ENCODE peak calls at places on chromosomes 4 and X, in nine cellular contexts. Y, W, S, F, H, B, N, P and U are unnamed samples.

GRCh38 chrX:37905436-37906147 is 58.2 kb upstream of the DYNLT3 start:
- DNase-seq in H (no peak), N (no peak), W (no peak), F (no peak), S (no peak), B (no peak), P (no peak), Y (peak; percentile 61), U (peak; percentile 90)

GRCh38 chrX:112714357-112714918 is 34.7 kb upstream of the LHFPL1 start:
- DNase-seq in P (no peak), Y (peak; percentile 17), B (no peak), S (no peak), W (no peak), F (no peak), N (no peak), H (no peak), U (no peak)

GRCh38 chr4:185640809-185641675 is 105.7 kb upstream of the PDLIM3 start:
- DNase-seq in P (no peak), Y (peak; percentile 72), W (no peak), N (no peak), F (no peak), H (no peak), S (peak; percentile 74), B (no peak), U (peak; percentile 69)

GRCh38 chr4:185470503-185471195 is 884 bp downstream of the CCDC110 start:
- DNase-seq in P (peak; percentile 84), F (peak; percentile 88), B (peak; percentile 79), H (no peak), W (no peak), N (peak; percentile 49), Y (no peak), S (peak; percentile 42), U (peak; percentile 21)

GRCh38 chrX:130482871-130483270 is 81.1 kb downstream of the RBMX2 start:
- DNase-seq in F (no peak), Y (no peak), N (no peak), W (no peak), P (no peak), H (no peak), B (no peak), S (no peak), U (no peak)

GRCh38 chrX:41005445-41005992 is 79.7 kb upstream of the USP9X start:
- DNase-seq in N (no peak), Y (no peak), S (no peak), F (no peak), W (no peak), H (no peak), B (no peak), P (no peak), U (no peak)

GRCh38 chr4:24511371-24512063 is 72.8 kb downstream of the DHX15 start:
- DNase-seq in W (no peak), Y (peak; percentile 60), F (no peak), B (no peak), N (no peak), H (no peak), P (no peak), S (no peak), U (no peak)

GRCh38 chr4:112153222-112153791 is 8.1 kb downstream of the FAM241A start:
- DNase-seq in Y (no peak), F (no peak), W (no peak), S (no peak), B (no peak), N (no peak), H (peak; percentile 20), P (no peak), U (peak; percentile 42)

GRCh38 chr4:133484287-133484686 is 335.2 kb downstream of the PCDH10 start:
- DNase-seq in H (no peak), W (no peak), P (no peak), B (no peak), N (no peak), F (no peak), Y (peak; percentile 42), S (peak; percentile 24), U (no peak)

GRCh38 chr4:151948351-151949016 is 187.7 kb upstream of the GATB start:
- DNase-seq in N (no peak), B (no peak), F (no peak), S (peak; percentile 86), P (no peak), W (no peak), H (no peak), Y (peak; percentile 32), U (no peak)

GRCh38 chr4:17335371-17335770 is 176.5 kb downstream of the QDPR start:
- DNase-seq in F (no peak), Y (no peak), S (no peak), N (no peak), B (no peak), H (no peak), P (no peak), W (no peak), U (no peak)

GRCh38 chr4:60743654-60744053 is 456.5 kb upstream of the ADGRL3 start:
- DNase-seq in H (no peak), N (no peak), S (no peak), B (no peak), W (no peak), Y (no peak), F (no peak), P (no peak), U (no peak)

GRCh38 chr4:60746172-60746571 is 454.0 kb upstream of the ADGRL3 start:
- DNase-seq in B (no peak), H (no peak), W (no peak), S (no peak), P (no peak), F (no peak), Y (no peak), N (no peak), U (no peak)

DNA sequence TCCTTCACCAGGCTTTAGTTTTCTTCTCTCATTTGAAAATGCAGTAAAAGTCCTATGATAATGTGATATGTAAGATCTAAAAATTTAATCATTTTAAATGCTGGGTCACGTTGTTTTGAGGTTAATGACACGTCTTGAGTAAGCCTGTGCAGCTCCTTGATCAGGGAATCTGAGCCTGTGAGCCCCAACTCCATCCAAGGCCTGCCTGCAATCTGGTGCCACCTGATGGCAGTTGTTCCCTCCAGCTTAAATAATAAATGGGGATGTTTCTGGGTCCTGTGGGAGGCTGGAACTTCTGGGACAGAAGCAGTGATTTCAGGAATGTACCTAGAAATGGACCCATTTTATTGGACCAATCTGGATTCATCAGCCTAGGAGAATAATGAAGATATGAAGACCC is 455.4 kb upstream of the ADGRL3 start:
- DNase-seq in S (peak; percentile 54), B (no peak), F (no peak), W (no peak), N (no peak), P (no peak), H (no peak), Y (no peak), U (no peak)
- TF ChIP-seq CTCF in S (peak; percentile 56), B (no peak), F (no peak), W (no peak), N (no peak), P (no peak), H (no peak), Y (no peak), U (no peak)

DNA sequence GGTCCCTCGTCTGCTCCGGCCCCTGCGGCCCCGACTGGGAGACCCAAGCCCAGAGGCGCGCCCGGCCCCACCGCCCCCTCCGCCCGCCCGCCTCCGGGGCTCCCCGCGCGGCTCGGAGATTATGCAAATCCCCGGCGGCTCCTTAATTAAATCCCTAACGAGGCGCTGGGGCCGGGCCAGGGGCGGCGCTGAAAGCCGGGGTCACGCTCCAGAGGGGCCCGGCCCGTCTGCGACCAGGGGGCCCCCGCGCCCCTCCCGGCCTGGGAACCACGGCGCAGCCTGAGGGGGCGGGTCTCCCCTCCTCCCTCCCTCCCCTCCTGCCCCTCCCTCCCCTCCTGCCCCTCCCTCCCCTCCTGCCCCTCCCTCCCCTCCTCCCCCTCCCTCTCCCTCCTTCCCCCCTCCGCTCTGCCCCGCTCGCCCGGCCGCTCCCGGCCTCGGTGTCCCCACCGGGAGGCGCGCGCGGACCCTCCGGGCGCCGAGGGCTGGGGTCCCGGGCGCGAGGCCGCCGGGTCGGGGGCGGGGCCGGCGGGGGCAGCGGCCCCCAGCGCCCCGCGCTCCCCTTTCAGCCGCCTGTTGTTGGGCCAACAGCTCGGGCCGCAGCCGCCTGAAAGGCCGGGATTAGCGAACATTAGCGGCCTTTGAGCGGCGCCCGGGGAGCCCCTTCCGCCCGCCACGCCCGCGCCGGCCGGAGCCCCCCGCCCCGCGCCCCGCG is 25.9 kb upstream of the FGFR3 start:
- DNase-seq in P (no peak), F (no peak), N (no peak), H (no peak), S (no peak), W (no peak), B (no peak), Y (no peak), U (peak; percentile 54)
- H3K4me1 ChIP-seq in P (peaks cover 24% of the 10 kb centered on the region), F (peaks cover 3% of the 10 kb centered on the region), N (peaks cover 25% of the 10 kb centered on the region), H (no peaks in the 10 kb centered on the region), S (no peaks in the 10 kb centered on the region), W (no peaks in the 10 kb centered on the region), B (peaks cover 51% of the 10 kb centered on the region), Y (no peaks in the 10 kb centered on the region), U (peaks cover 18% of the 10 kb centered on the region)

DNA sequence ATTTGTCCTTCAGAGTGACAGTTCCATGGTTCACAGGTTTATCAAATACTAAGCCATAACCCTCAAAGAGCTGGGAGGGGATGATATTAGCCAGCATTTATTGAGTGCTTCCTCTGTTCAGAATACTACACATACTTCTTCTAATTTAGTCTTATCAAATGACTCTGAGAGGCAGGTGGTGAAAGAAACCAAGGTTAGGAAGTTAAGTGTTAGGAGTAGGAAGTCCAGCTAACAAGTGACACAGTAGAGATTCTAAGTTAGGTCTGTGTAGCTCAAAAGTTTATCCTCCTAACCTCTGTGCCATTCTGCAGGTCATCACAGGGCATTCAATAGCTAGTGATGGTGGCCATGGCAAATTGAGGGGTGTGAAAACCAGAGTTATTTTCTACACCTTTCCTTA is 198.3 kb upstream of the MID1 start:
- DNase-seq in Y (no peak), N (no peak), H (no peak), S (no peak), B (no peak), W (no peak), F (no peak), P (no peak), U (no peak)
- TF ChIP-seq CTCF in Y (no peak), N (no peak), H (no peak), S (no peak), B (no peak), W (no peak), F (no peak), P (no peak), U (no peak)

GRCh38 chr4:1097553-1097952 is 15.8 kb downstream of the RNF212 start:
- DNase-seq in S (no peak), B (no peak), W (no peak), N (no peak), P (no peak), F (no peak), H (no peak), Y (no peak), U (no peak)

GRCh38 chr4:1099270-1099669 is 14.1 kb downstream of the RNF212 start:
- DNase-seq in P (no peak), S (no peak), Y (no peak), H (no peak), N (no peak), B (no peak), W (no peak), F (no peak), U (no peak)

GRCh38 chr4:1094336-1094690 is 19.1 kb downstream of the RNF212 start:
- DNase-seq in W (no peak), Y (no peak), H (no peak), P (peak; percentile 27), B (no peak), N (no peak), S (no peak), F (no peak), U (no peak)

GRCh38 chr4:1098311-1098925 is 14.9 kb downstream of the RNF212 start:
- DNase-seq in H (no peak), S (no peak), N (no peak), P (no peak), F (no peak), Y (no peak), B (no peak), W (no peak), U (no peak)

GRCh38 chr4:1096841-1097240 is 16.5 kb downstream of the RNF212 start:
- DNase-seq in W (no peak), S (no peak), B (no peak), N (no peak), P (no peak), Y (no peak), F (no peak), H (no peak), U (no peak)
- H3K4me1 ChIP-seq in W (no peaks in the 10 kb centered on the region), S (no peaks in the 10 kb centered on the region), B (no peaks in the 10 kb centered on the region), N (no peaks in the 10 kb centered on the region), P (no peaks in the 10 kb centered on the region), Y (no peaks in the 10 kb centered on the region), F (no peaks in the 10 kb centered on the region), H (no peaks in the 10 kb centered on the region), U (no peaks in the 10 kb centered on the region)